ENCODE peak calls at places on chromosomes 12 and 14, in five cellular contexts. X is AG04449; U is kidney tubule cell; O is stimulated activated CD4-positive, alpha-beta T cell treated with anti-CD3 and anti-CD28 coated beads, TNF-alpha, amount 100 ng/mL, for 48 hours; Y is tibial artery. M is an unnamed sample.
A peak's percentile ranks its signal among the peaks of the same experiment; 100 is the strongest.

GRCh38 chr14:69086537-69086936 is 66.4 kb downstream of the DCAF5 start:
- DNase-seq in X (no peak), U (no peak), O (no peak), Y (no peak), M (no peak)

GRCh38 chr14:76698191-76698590 is 63.1 kb upstream of the VASH1 start:
- DNase-seq in X (no peak), Y (no peak), O (no peak), U (no peak), M (no peak)

GRCh38 chr14:68814376-68815287 is 21.8 kb upstream of the ZFP36L1 start:
- DNase-seq in X (no peak), Y (no peak), U (peak; percentile 94), O (no peak), M (no peak)

GRCh38 chr12:119157528-119157927 is 21.2 kb upstream of the HSPB8 start:
- DNase-seq in U (no peak), Y (no peak), X (no peak), O (no peak), M (no peak)

GRCh38 chr14:81313775-81314429 is 86.2 kb downstream of the STON2 start:
- DNase-seq in O (no peak), Y (no peak), U (peak; percentile 58), X (no peak), M (no peak)

GRCh38 chr14:96409701-96410100 is 17.8 kb downstream of the AK7 start:
- DNase-seq in O (no peak), X (no peak), U (no peak), Y (no peak), M (no peak)

GRCh38 chr14:104935026-104935650 is 10.5 kb downstream of the PLD4 start:
- DNase-seq in O (no peak), Y (peak; percentile 65), X (no peak), U (no peak), M (no peak)

GRCh38 chr12:109445224-109445623 is 31.9 kb downstream of the KCTD10 start:
- DNase-seq in Y (no peak), O (no peak), U (no peak), X (peak; percentile 74), M (peak; percentile 59)

GRCh38 chr14:20417250-20418186 is 4.2 kb upstream of the TEP1 start:
- DNase-seq in Y (no peak), U (no peak), O (no peak), X (no peak), M (no peak)

GRCh38 chr12:111369496-111370220 is 763 bp upstream of the PHETA1 start:
- DNase-seq in U (no peak), O (no peak), X (no peak), Y (no peak), M (no peak)

GRCh38 chr14:54812661-54813060 is 90.0 kb downstream of the GCH1 start:
- DNase-seq in X (no peak), O (no peak), Y (no peak), U (no peak), M (no peak)

GRCh38 chr12:26833692-26834168 is 736 bp upstream of the ITPR2 start:
- DNase-seq in X (no peak), Y (peak; percentile 71), U (peak; percentile 60), O (no peak), M (no peak)

GRCh38 chr12:128906485-128907137 is 53.3 kb downstream of the GLT1D1 start:
- DNase-seq in O (no peak), Y (no peak), U (no peak), X (no peak), M (no peak)

GRCh38 chr12:80187660-80188090 is 88.3 kb downstream of the OTOGL start:
- DNase-seq in X (no peak), Y (no peak), U (peak; percentile 48), O (no peak), M (peak; percentile 24)

GRCh38 chr12:105813201-105813600 is 325.6 kb downstream of the NUAK1 start:
- DNase-seq in Y (no peak), O (no peak), U (no peak), X (no peak), M (no peak)

GRCh38 chr12:53805067-53805466 is 53.3 kb upstream of the CISTR start:
- DNase-seq in O (no peak), U (no peak), X (no peak), Y (no peak), M (no peak)

GRCh38 chr12:108063192-108063591 is 65.9 kb upstream of the WSCD2 start:
- DNase-seq in U (peak; percentile 17), Y (no peak), O (no peak), X (no peak), M (no peak)

GRCh38 chr12:65533177-65533883 is 254.8 kb downstream of the MSRB3 start:
- DNase-seq in Y (no peak), U (peak; percentile 82), X (no peak), O (no peak), M (no peak)

GRCh38 chr12:5562581-5562980 is 130.7 kb downstream of the NTF3 start:
- DNase-seq in X (no peak), U (no peak), O (no peak), Y (no peak), M (no peak)

GRCh38 chr14:59629384-59630158 is 53.0 kb upstream of the CCDC175 start:
- DNase-seq in O (no peak), Y (no peak), X (no peak), U (no peak), M (no peak)

GRCh38 chr12:2683283-2684025 is 111.3 kb upstream of the FKBP4 start:
- DNase-seq in O (no peak), Y (no peak), X (no peak), U (no peak), M (no peak)

GRCh38 chr12:116495260-116495659 is 63.9 kb upstream of the MAP1LC3B2 start:
- DNase-seq in U (peak; percentile 92), O (no peak), Y (no peak), X (peak; percentile 21), M (peak; percentile 47)

GRCh38 chr12:14193623-14194022 is 171.9 kb upstream of the ATF7IP start:
- DNase-seq in X (no peak), O (no peak), Y (no peak), U (no peak), M (no peak)

GRCh38 chr12:131082795-131083194 is 129.1 kb downstream of the ADGRD1 start:
- DNase-seq in U (no peak), O (no peak), Y (no peak), X (no peak), M (no peak)

GRCh38 chr14:66746316-66747006 is 238.5 kb downstream of the GPHN start:
- DNase-seq in O (no peak), X (peak; percentile 2), Y (no peak), U (peak; percentile 49), M (peak; percentile 1)

GRCh38 chr14:100755649-100756048 is 29.0 kb downstream of the DLK1 start:
- DNase-seq in X (no peak), U (peak; percentile 9), Y (no peak), O (no peak), M (no peak)

GRCh38 chr12:116057356-116057755 is 220.1 kb downstream of the MED13L start:
- DNase-seq in U (no peak), X (no peak), O (no peak), Y (no peak), M (no peak)

GRCh38 chr14:91947196-91948184 is at the start of gene FBLN5:
- DNase-seq in O (peak; percentile 11), Y (peak; percentile 84), X (peak; percentile 58), U (peak; percentile 25), M (peak; percentile 87)

GRCh38 chr12:107762874-107763273 is 1.9 kb upstream of the PRDM4 start:
- DNase-seq in O (no peak), X (no peak), Y (no peak), U (no peak), M (no peak)

GRCh38 chr14:75229576-75229922 is 49.1 kb upstream of the FOS start:
- DNase-seq in U (no peak), Y (no peak), O (no peak), X (no peak), M (no peak)

GRCh38 chr12:113961921-113962710 is 4.0 kb downstream of the RBM19 start:
- DNase-seq in O (no peak), X (no peak), Y (no peak), U (peak; percentile 70), M (peak; percentile 3)

GRCh38 chr14:100738269-100738691 is 11.6 kb downstream of the DLK1 start:
- DNase-seq in U (no peak), Y (no peak), O (no peak), X (no peak), M (no peak)

GRCh38 chr12:26520869-26521268 is 312.1 kb downstream of the ITPR2 start:
- DNase-seq in U (no peak), O (no peak), X (no peak), Y (no peak), M (no peak)

GRCh38 chr12:50112456-50113218 is 601 bp downstream of the COX14 start:
- DNase-seq in X (no peak), U (peak; percentile 65), O (no peak), Y (no peak), M (no peak)

GRCh38 chr12:67290378-67290777 is 21.2 kb downstream of the CAND1 start:
- DNase-seq in U (no peak), Y (no peak), X (no peak), O (no peak), M (no peak)

GRCh38 chr12:94263011-94263786 is 114.8 kb downstream of the PLXNC1 start:
- DNase-seq in U (no peak), Y (no peak), X (no peak), O (peak; percentile 41), M (no peak)

GRCh38 chr14:73748858-73749357 is 34.7 kb upstream of the PNMA1 start:
- DNase-seq in O (no peak), U (no peak), X (no peak), Y (no peak), M (no peak)